ENCODE peak calls at places on chromosomes 3 and 15, in ten cellular contexts. M is activated effector memory CD4-positive, alpha-beta T cell treated with anti-CD3 and anti-CD28 coated beads, Interleukin-2, amount 50 U/mL, for 16 hours; V is CD8-positive, alpha-beta memory T cell; Q is HTR-8/SVneo; F is occipital lobe; O is BJ; A is NCI-H345; T is stomach; P is endothelial cell; I is D341Med. X is an unnamed sample.

GRCh38 chr3:123861081-123861836 is 22.9 kb downstream of the MYLK start:
- DNase-seq in M (no peak), V (no peak), Q (no peak), F (no peak), O (no peak), A (no peak), T (no peak), P (no peak), I (no peak), X (no peak)

GRCh38 chr3:37751967-37752660 is 109.6 kb upstream of the CTDSPL start:
- DNase-seq in M (no peak), V (no peak), Q (no peak), F (no peak), O (no peak), A (no peak), T (no peak), P (no peak), I (no peak), X (no peak)

GRCh38 chr15:70535071-70535954 is 228.0 kb downstream of the UACA start:
- DNase-seq in M (peak), V (peak), Q (no peak), F (no peak), O (no peak), A (no peak), T (no peak), P (no peak), I (no peak), X (no peak)

GRCh38 chr15:31345606-31346366 is 19.2 kb downstream of the KLF13 start:
- DNase-seq in M (no peak), V (no peak), Q (no peak), F (no peak), O (no peak), A (no peak), T (no peak), P (no peak), I (no peak), X (no peak)

GRCh38 chr15:85730001-85730820 is 64.5 kb downstream of the KLHL25 start:
- DNase-seq in M (no peak), V (peak), Q (peak), F (no peak), O (no peak), A (peak), T (no peak), P (peak), I (peak), X (peak)

GRCh38 chr3:126355777-126356372 is 1.3 kb downstream of the KLF15 start:
- DNase-seq in M (no peak), V (no peak), Q (peak), F (peak), O (no peak), A (no peak), T (peak), P (peak), I (peak), X (peak)

GRCh38 chr3:10286596-10287295 is 6.0 kb downstream of the GHRL start:
- DNase-seq in M (peak), V (peak), Q (peak), F (no peak), O (no peak), A (no peak), T (no peak), P (no peak), I (peak), X (no peak)

GRCh38 chr3:111810909-111811308 is 48.2 kb upstream of the PHLDB2 start:
- DNase-seq in M (no peak), V (no peak), Q (peak), F (no peak), O (peak), A (no peak), T (no peak), P (no peak), I (no peak), X (no peak)

GRCh38 chr3:156483426-156483825 is 71.5 kb downstream of the SSR3 start:
- DNase-seq in M (no peak), V (peak), Q (peak), F (no peak), O (peak), A (no peak), T (no peak), P (no peak), I (no peak), X (no peak)

GRCh38 chr3:12995389-12996180 is 77.6 kb downstream of the IQSEC1 start:
- DNase-seq in M (peak), V (no peak), Q (no peak), F (no peak), O (no peak), A (no peak), T (no peak), P (no peak), I (no peak), X (no peak)

GRCh38 chr3:167969554-167969953 is 126.2 kb downstream of the GOLIM4 start:
- DNase-seq in M (no peak), V (no peak), Q (no peak), F (no peak), O (no peak), A (no peak), T (no peak), P (no peak), I (no peak), X (no peak)

GRCh38 chr3:20648294-20648693 is 462.3 kb upstream of the SGO1 start:
- DNase-seq in M (no peak), V (no peak), Q (peak), F (no peak), O (peak), A (no peak), T (no peak), P (no peak), I (no peak), X (no peak)

X was measured in HuH-7.5.